ENCODE peak calls at places on chromosomes 4 and X, in six cellular contexts. A, K, R, X, W and E are unnamed samples.

GRCh38 chr4:128916832-128917231 is 107.3 kb downstream of the JADE1 start:
- DNase-seq in X (no peak), R (peak; percentile 42), A (no peak), K (peak; percentile 43), W (no peak), E (no peak)

GRCh38 chr4:53854991-53855885 is 209.2 kb downstream of the CHIC2 start:
- DNase-seq in W (no peak), K (no peak), X (no peak), A (no peak), R (no peak), E (no peak)

GRCh38 chr4:101287332-101287731 is 60.0 kb downstream of the PPP3CA start:
- DNase-seq in W (no peak), K (no peak), A (no peak), R (no peak), X (no peak), E (no peak)

GRCh38 chr4:184699941-184700340 is 34.0 kb downstream of the CENPU start:
- DNase-seq in X (no peak), A (no peak), W (no peak), R (no peak), K (no peak), E (no peak)

GRCh38 chrX:84168095-84168494 is 19.9 kb downstream of the RPS6KA6 start:
- DNase-seq in W (no peak), X (no peak), A (no peak), R (no peak), K (no peak), E (no peak)

GRCh38 chr4:168636506-168637176 is 139.8 kb downstream of the PALLD start:
- DNase-seq in R (no peak), A (no peak), W (no peak), X (no peak), K (no peak), E (no peak)

GRCh38 chr4:175431635-175432034 is 380.4 kb downstream of the GPM6A start:
- DNase-seq in R (no peak), K (no peak), A (no peak), W (no peak), X (no peak), E (no peak)

GRCh38 chrX:84189125-84189524 is 1.1 kb upstream of the RPS6KA6 start:
- DNase-seq in W (no peak), A (no peak), X (no peak), R (no peak), K (no peak), E (no peak)

GRCh38 chr4:112910109-112910736 is 139.2 kb upstream of the ANK2 start:
- DNase-seq in R (peak; percentile 74), X (no peak), A (peak; percentile 11), W (no peak), K (peak; percentile 48), E (no peak)

GRCh38 chrX:56550667-56551066 is 12.8 kb upstream of the UBQLN2 start:
- DNase-seq in X (no peak), R (no peak), K (no peak), W (no peak), A (no peak), E (no peak)

GRCh38 chrX:117325706-117326105 is 790.9 kb downstream of the KLHL13 start:
- DNase-seq in R (no peak), W (no peak), A (no peak), X (no peak), K (no peak), E (no peak)

GRCh38 chrX:126799059-126799458 is 20.5 kb upstream of the PRR32 start:
- DNase-seq in X (no peak), A (no peak), R (no peak), W (no peak), K (no peak), E (no peak)

GRCh38 chrX:134460005-134460860 is at the start of gene HPRT1:
- DNase-seq in R (peak; percentile 37), K (peak; percentile 82), A (peak; percentile 61), X (peak; percentile 21), W (peak; percentile 54), E (peak; percentile 84)

GRCh38 chrX:17535229-17535628 is 160.2 kb downstream of the NHS start:
- DNase-seq in K (no peak), W (no peak), A (no peak), R (no peak), X (no peak), E (no peak)

GRCh38 chrX:154732421-154733071 is 18.3 kb downstream of the GAB3 start:
- DNase-seq in X (no peak), R (no peak), W (no peak), K (no peak), A (no peak), E (no peak)

GRCh38 chr4:20252656-20253271 is 1.1 kb downstream of the SLIT2 start:
- DNase-seq in R (no peak), W (peak; percentile 72), A (no peak), X (peak; percentile 7), K (no peak), E (peak; percentile 29)

GRCh38 chrX:135477576-135477975 is 42.9 kb upstream of the INTS6L start:
- DNase-seq in K (peak; percentile 56), A (peak; percentile 75), W (peak; percentile 1), X (peak; percentile 0), R (peak; percentile 34), E (peak; percentile 62)

GRCh38 chr4:64736999-64737853 is 328.0 kb upstream of the TECRL start:
- DNase-seq in K (no peak), X (no peak), R (no peak), A (no peak), W (no peak), E (no peak)

GRCh38 chr4:108360857-108361820 is 192.4 kb upstream of the LEF1 start:
- DNase-seq in X (no peak), R (no peak), K (no peak), W (no peak), A (no peak), E (no peak)

GRCh38 chr4:103493450-103494159 is 226.2 kb downstream of the TACR3 start:
- DNase-seq in R (no peak), K (no peak), X (no peak), W (no peak), A (no peak), E (no peak)

GRCh38 chrX:136767104-136767941 is 13.4 kb downstream of the ARHGEF6 start:
- DNase-seq in W (peak; percentile 43), A (peak; percentile 15), X (peak; percentile 12), R (peak; percentile 21), K (peak; percentile 61), E (peak; percentile 71)

GRCh38 chr4:153517159-153517558 is 51.0 kb downstream of the TMEM131L start:
- DNase-seq in R (no peak), K (no peak), X (no peak), W (no peak), A (no peak), E (no peak)

GRCh38 chrX:46216406-46216805 is 328.8 kb downstream of the ZNF674 start:
- DNase-seq in A (no peak), R (no peak), W (no peak), K (no peak), X (no peak), E (no peak)

GRCh38 chr4:5524900-5525299 is 183.5 kb downstream of the EVC2 start:
- DNase-seq in K (no peak), X (no peak), A (no peak), R (no peak), W (no peak), E (no peak)

GRCh38 chrX:42499620-42500019 is 278.3 kb downstream of the PPP1R2C start:
- DNase-seq in A (no peak), K (no peak), W (no peak), R (no peak), X (no peak), E (no peak)

GRCh38 chrX:146887020-146887419 is 72.5 kb upstream of the CXorf51A start:
- DNase-seq in R (no peak), X (no peak), A (no peak), W (no peak), K (no peak), E (no peak)

GRCh38 chrX:132957211-132958085 is 981 bp downstream of the HS6ST2 start:
- DNase-seq in R (no peak), W (peak; percentile 47), A (no peak), X (no peak), K (no peak), E (no peak)

GRCh38 chrX:63404332-63404731 is 53.2 kb upstream of the SPIN4 start:
- DNase-seq in K (no peak), W (no peak), R (no peak), A (no peak), X (no peak), E (no peak)

GRCh38 chr4:19982556-19982955 is 269.1 kb upstream of the SLIT2 start:
- DNase-seq in K (no peak), X (no peak), R (no peak), W (no peak), A (no peak), E (no peak)

GRCh38 chrX:48474127-48474526 is 1.9 kb upstream of the FTSJ1 start:
- DNase-seq in X (no peak), W (no peak), R (no peak), K (no peak), A (no peak), E (no peak)

GRCh38 chr4:173461170-173461569 is 62.3 kb upstream of the SCRG1 start:
- DNase-seq in X (no peak), W (no peak), K (no peak), A (no peak), R (no peak), E (no peak)

GRCh38 chrX:85243155-85243554 is 424 bp downstream of the SATL1 start:
- DNase-seq in R (no peak), A (no peak), K (no peak), W (no peak), X (no peak), E (no peak)

GRCh38 chr4:111399523-111400135 is 745.6 kb upstream of the FAM241A start:
- DNase-seq in R (no peak), X (no peak), K (no peak), A (no peak), W (no peak), E (peak; percentile 13)

GRCh38 chr4:8724436-8725070 is 132.0 kb downstream of the CPZ start:
- DNase-seq in R (no peak), K (peak; percentile 30), X (no peak), W (no peak), A (no peak), E (peak; percentile 11)

GRCh38 chr4:131974730-131975129 is 1174.4 kb upstream of the PCDH10 start:
- DNase-seq in R (no peak), X (no peak), K (no peak), W (no peak), A (no peak), E (no peak)

GRCh38 chrX:132226169-132226568 is 6.9 kb upstream of the RAP2C start:
- DNase-seq in X (no peak), A (no peak), K (no peak), W (no peak), R (no peak), E (no peak)

GRCh38 chrX:18294893-18295292 is 59.6 kb downstream of the SCML2 start:
- DNase-seq in R (no peak), K (no peak), X (no peak), A (no peak), W (no peak), E (no peak)